ENCODE peak calls at places on chromosomes 11 and 22, in eight cellular contexts. One of them, this sample, is unnamed.

GRCh38 chr22:39364646-39365405 is 15.0 kb downstream of the SYNGR1 start:
- DNase-seq in cardiac fibroblast: no peak
- DNase-seq in hepatocyte: no peak
- DNase-seq in IMR-90: no peak
- DNase-seq in stomach: no peak
- DNase-seq in cardiac muscle cell: no peak
- DNase-seq in astrocyte of the spinal cord: no peak
- DNase-seq in heart left ventricle: no peak
- DNase-seq in this sample: no peak

GRCh38 chr11:128282053-128282452 is 305.3 kb downstream of the ETS1 start:
- DNase-seq in astrocyte of the spinal cord: no peak
- DNase-seq in cardiac fibroblast: no peak
- DNase-seq in stomach: no peak
- DNase-seq in IMR-90: no peak
- DNase-seq in hepatocyte: no peak
- DNase-seq in heart left ventricle: no peak
- DNase-seq in cardiac muscle cell: no peak
- DNase-seq in this sample: peak

GRCh38 chr11:108115495-108116140 is 5.7 kb upstream of the ACAT1 start:
- DNase-seq in stomach: peak
- DNase-seq in cardiac fibroblast: peak
- DNase-seq in heart left ventricle: peak
- DNase-seq in astrocyte of the spinal cord: peak
- DNase-seq in cardiac muscle cell: peak
- DNase-seq in hepatocyte: peak
- DNase-seq in IMR-90: peak
- DNase-seq in this sample: peak

GRCh38 chr22:17700778-17701177 is 62.2 kb downstream of the BCL2L13 start:
- DNase-seq in heart left ventricle: no peak
- DNase-seq in cardiac fibroblast: peak
- DNase-seq in stomach: no peak
- DNase-seq in hepatocyte: no peak
- DNase-seq in cardiac muscle cell: peak
- DNase-seq in IMR-90: no peak
- DNase-seq in astrocyte of the spinal cord: no peak
- DNase-seq in this sample: no peak

GRCh38 chr11:115464269-115464668 is 39.9 kb downstream of the CADM1 start:
- DNase-seq in cardiac fibroblast: no peak
- DNase-seq in stomach: no peak
- DNase-seq in astrocyte of the spinal cord: peak
- DNase-seq in hepatocyte: no peak
- DNase-seq in IMR-90: peak
- DNase-seq in heart left ventricle: no peak
- DNase-seq in cardiac muscle cell: no peak
- DNase-seq in this sample: no peak

GRCh38 chr11:612201-612960 is 3.4 kb downstream of the IRF7 start:
- DNase-seq in stomach: peak
- DNase-seq in cardiac muscle cell: no peak
- DNase-seq in IMR-90: peak
- DNase-seq in hepatocyte: peak
- DNase-seq in astrocyte of the spinal cord: no peak
- DNase-seq in heart left ventricle: no peak
- DNase-seq in cardiac fibroblast: peak
- DNase-seq in this sample: peak

GRCh38 chr11:115437902-115438575 is 66.2 kb downstream of the CADM1 start:
- DNase-seq in IMR-90: no peak
- DNase-seq in astrocyte of the spinal cord: no peak
- DNase-seq in cardiac fibroblast: no peak
- DNase-seq in heart left ventricle: no peak
- DNase-seq in hepatocyte: no peak
- DNase-seq in stomach: no peak
- DNase-seq in cardiac muscle cell: no peak
- DNase-seq in this sample: no peak

GRCh38 chr11:93123351-93123898 is 74.4 kb downstream of the SLC36A4 start:
- DNase-seq in astrocyte of the spinal cord: peak
- DNase-seq in IMR-90: peak
- DNase-seq in cardiac muscle cell: peak
- DNase-seq in hepatocyte: peak
- DNase-seq in heart left ventricle: peak
- DNase-seq in stomach: peak
- DNase-seq in cardiac fibroblast: peak
- DNase-seq in this sample: no peak

GRCh38 chr22:20955548-20955947 is 11.5 kb upstream of the AIFM3 start:
- DNase-seq in cardiac fibroblast: no peak
- DNase-seq in cardiac muscle cell: no peak
- DNase-seq in astrocyte of the spinal cord: no peak
- DNase-seq in heart left ventricle: no peak
- DNase-seq in stomach: no peak
- DNase-seq in hepatocyte: no peak
- DNase-seq in IMR-90: no peak
- DNase-seq in this sample: no peak

GRCh38 chr11:110376711-110377324 is 52.9 kb upstream of the FDX1 start:
- DNase-seq in IMR-90: peak
- DNase-seq in heart left ventricle: peak
- DNase-seq in cardiac fibroblast: peak
- DNase-seq in astrocyte of the spinal cord: peak
- DNase-seq in stomach: peak
- DNase-seq in hepatocyte: peak
- DNase-seq in cardiac muscle cell: peak
- DNase-seq in this sample: peak
- H3K4me3 ChIP-seq in IMR-90: no peak
- H3K4me3 ChIP-seq in heart left ventricle: no peak
- H3K4me3 ChIP-seq in cardiac fibroblast: no peak
- H3K4me3 ChIP-seq in astrocyte of the spinal cord: no peak
- H3K4me3 ChIP-seq in stomach: peak
- H3K4me3 ChIP-seq in hepatocyte: no peak
- H3K4me3 ChIP-seq in cardiac muscle cell: no peak
- H3K4me3 ChIP-seq in this sample: peak

GRCh38 chr22:47055921-47056320 is 293.5 kb downstream of the TBC1D22A start:
- DNase-seq in hepatocyte: no peak
- DNase-seq in astrocyte of the spinal cord: no peak
- DNase-seq in stomach: no peak
- DNase-seq in IMR-90: no peak
- DNase-seq in heart left ventricle: no peak
- DNase-seq in cardiac muscle cell: no peak
- DNase-seq in cardiac fibroblast: no peak
- DNase-seq in this sample: no peak
- TF ChIP-seq CTCF in hepatocyte: no peak
- TF ChIP-seq CTCF in astrocyte of the spinal cord: no peak
- TF ChIP-seq CTCF in stomach: no peak
- TF ChIP-seq CTCF in IMR-90: no peak
- TF ChIP-seq CTCF in heart left ventricle: no peak
- TF ChIP-seq CTCF in cardiac muscle cell: no peak
- TF ChIP-seq CTCF in cardiac fibroblast: no peak
- TF ChIP-seq CTCF in this sample: no peak

GRCh38 chr11:6629892-6630631 is 10.8 kb upstream of the TPP1 start:
- DNase-seq in stomach: peak
- DNase-seq in astrocyte of the spinal cord: no peak
- DNase-seq in hepatocyte: peak
- DNase-seq in IMR-90: no peak
- DNase-seq in cardiac muscle cell: no peak
- DNase-seq in heart left ventricle: no peak
- DNase-seq in cardiac fibroblast: no peak
- DNase-seq in this sample: peak
- H3K4me3 ChIP-seq in stomach: peak
- H3K4me3 ChIP-seq in astrocyte of the spinal cord: no peak
- H3K4me3 ChIP-seq in hepatocyte: no peak
- H3K4me3 ChIP-seq in IMR-90: no peak
- H3K4me3 ChIP-seq in cardiac muscle cell: peak
- H3K4me3 ChIP-seq in heart left ventricle: no peak
- H3K4me3 ChIP-seq in cardiac fibroblast: no peak
- H3K4me3 ChIP-seq in this sample: no peak

GRCh38 chr11:28735511-28735910 is 627.3 kb downstream of the METTL15 start:
- DNase-seq in astrocyte of the spinal cord: no peak
- DNase-seq in cardiac muscle cell: no peak
- DNase-seq in heart left ventricle: no peak
- DNase-seq in stomach: no peak
- DNase-seq in cardiac fibroblast: no peak
- DNase-seq in IMR-90: no peak
- DNase-seq in hepatocyte: no peak
- DNase-seq in this sample: no peak

GRCh38 chr11:28738549-28738948 is 630.4 kb downstream of the METTL15 start:
- DNase-seq in cardiac fibroblast: no peak
- DNase-seq in heart left ventricle: no peak
- DNase-seq in stomach: no peak
- DNase-seq in IMR-90: peak
- DNase-seq in hepatocyte: no peak
- DNase-seq in astrocyte of the spinal cord: no peak
- DNase-seq in cardiac muscle cell: no peak
- DNase-seq in this sample: peak

GRCh38 chr11:28743101-28743550 is 634.9 kb downstream of the METTL15 start:
- DNase-seq in astrocyte of the spinal cord: peak
- DNase-seq in cardiac muscle cell: peak
- DNase-seq in hepatocyte: peak
- DNase-seq in cardiac fibroblast: peak
- DNase-seq in stomach: no peak
- DNase-seq in heart left ventricle: no peak
- DNase-seq in IMR-90: peak
- DNase-seq in this sample: peak

GRCh38 chr11:28736256-28736655 is 628.1 kb downstream of the METTL15 start:
- DNase-seq in cardiac muscle cell: no peak
- DNase-seq in stomach: no peak
- DNase-seq in hepatocyte: no peak
- DNase-seq in cardiac fibroblast: no peak
- DNase-seq in astrocyte of the spinal cord: no peak
- DNase-seq in IMR-90: peak
- DNase-seq in heart left ventricle: no peak
- DNase-seq in this sample: no peak

GRCh38 chr11:28739489-28740280 is 631.5 kb downstream of the METTL15 start:
- DNase-seq in astrocyte of the spinal cord: no peak
- DNase-seq in IMR-90: no peak
- DNase-seq in cardiac fibroblast: no peak
- DNase-seq in stomach: no peak
- DNase-seq in hepatocyte: no peak
- DNase-seq in cardiac muscle cell: no peak
- DNase-seq in heart left ventricle: no peak
- DNase-seq in this sample: no peak
- TF ChIP-seq CTCF in astrocyte of the spinal cord: no peak
- TF ChIP-seq CTCF in IMR-90: no peak
- TF ChIP-seq CTCF in cardiac fibroblast: no peak
- TF ChIP-seq CTCF in stomach: no peak
- TF ChIP-seq CTCF in hepatocyte: no peak
- TF ChIP-seq CTCF in cardiac muscle cell: no peak
- TF ChIP-seq CTCF in heart left ventricle: no peak
- TF ChIP-seq CTCF in this sample: no peak

GRCh38 chr11:119337581-119338317 is 2.9 kb downstream of the C1QTNF5 start:
- DNase-seq in heart left ventricle: no peak
- DNase-seq in hepatocyte: peak
- DNase-seq in stomach: no peak
- DNase-seq in IMR-90: peak
- DNase-seq in cardiac fibroblast: peak
- DNase-seq in cardiac muscle cell: peak
- DNase-seq in astrocyte of the spinal cord: peak
- DNase-seq in this sample: no peak
- H3K4me3 ChIP-seq in heart left ventricle: no peak
- H3K4me3 ChIP-seq in hepatocyte: no peak
- H3K4me3 ChIP-seq in stomach: peak
- H3K4me3 ChIP-seq in IMR-90: peak
- H3K4me3 ChIP-seq in cardiac fibroblast: peak
- H3K4me3 ChIP-seq in cardiac muscle cell: no peak
- H3K4me3 ChIP-seq in astrocyte of the spinal cord: no peak
- H3K4me3 ChIP-seq in this sample: no peak

This sample was measured in epithelial cell of esophagus.